ENCODE peak calls at places on chromosomes 11 and 22, in six cellular contexts. B is colonic mucosa, M is fibroblast of lung, Z is A549, E is left ventricle myocardium inferior, F is hepatocyte. L is an unnamed sample.

GRCh38 chr11:11211186-11211585 is 141.9 kb downstream of the CSNK2A3 start:
- DNase-seq in B (no peak), M (no peak), Z (no peak), E (no peak), F (no peak), L (no peak)

GRCh38 chr22:38766076-38766777 is 10.4 kb upstream of the SUN2 start:
- DNase-seq in B (peak), M (peak), Z (peak), E (peak), F (peak), L (no peak)

GRCh38 chr22:28442951-28443876 is 236.4 kb downstream of the TTC28 start:
- DNase-seq in B (peak), M (peak), Z (no peak), E (peak), F (peak), L (peak)

GRCh38 chr22:30309981-30310672 is 16.6 kb downstream of the TBC1D10A start:
- DNase-seq in B (peak), M (peak), Z (no peak), E (no peak), F (peak), L (no peak)

GRCh38 chr11:66119348-66120133 is 49.5 kb downstream of the PACS1 start:
- DNase-seq in B (no peak), M (peak), Z (peak), E (no peak), F (peak), L (no peak)

GRCh38 chr11:36738292-36738861 is 140.3 kb upstream of the RAG2 start:
- DNase-seq in B (no peak), M (no peak), Z (no peak), E (no peak), F (no peak), L (no peak)

GRCh38 chr11:46367244-46367915 is 14.1 kb upstream of the MDK start:
- DNase-seq in B (peak), M (peak), Z (no peak), E (peak), F (peak), L (no peak)

GRCh38 chr22:40345271-40345670 is 1.0 kb upstream of the ADSL start:
- DNase-seq in B (no peak), M (no peak), Z (no peak), E (no peak), F (peak), L (no peak)

GRCh38 chr11:133928628-133929059 is 28.1 kb downstream of the IGSF9B start:
- DNase-seq in B (peak), M (no peak), Z (no peak), E (no peak), F (no peak), L (no peak)

GRCh38 chr11:122668562-122669090 is 13.1 kb downstream of the UBASH3B start:
- DNase-seq in B (no peak), M (peak), Z (peak), E (no peak), F (no peak), L (no peak)

GRCh38 chr22:32079110-32080089 is 36.3 kb downstream of the SLC5A1 start:
- DNase-seq in B (no peak), M (peak), Z (peak), E (no peak), F (peak), L (no peak)

GRCh38 chr11:1883342-1884122 is 8.2 kb downstream of the PRR33 start:
- DNase-seq in B (no peak), M (no peak), Z (no peak), E (no peak), F (no peak), L (no peak)

GRCh38 chr11:117479372-117479771 is 151.7 kb downstream of the CEP164 start:
- DNase-seq in B (no peak), M (no peak), Z (no peak), E (no peak), F (no peak), L (no peak)

GRCh38 chr11:102109896-102110760 is at the start of gene YAP1:
- DNase-seq in B (peak), M (peak), Z (peak), E (peak), F (peak), L (peak)

GRCh38 chr11:108571001-108571400 is 22.6 kb downstream of the EXPH5 start:
- DNase-seq in B (peak), M (no peak), Z (no peak), E (no peak), F (no peak), L (no peak)
- H3K27ac ChIP-seq in B (peak), M (no peak), Z (no peak), E (no peak), F (no peak), L (no peak)

GRCh38 chr11:120205596-120206161 is 5.2 kb upstream of the OAF start:
- DNase-seq in B (no peak), M (peak), Z (no peak), E (no peak), F (no peak), L (no peak)
- H3K27ac ChIP-seq in B (no peak), M (no peak), Z (peak), E (no peak), F (no peak), L (no peak)

GRCh38 chr22:19174106-19175025 is 4.2 kb downstream of the SLC25A1 start:
- DNase-seq in B (no peak), M (peak), Z (no peak), E (no peak), F (peak), L (no peak)
- H3K27ac ChIP-seq in B (no peak), M (peak), Z (peak), E (peak), F (peak), L (no peak)

GRCh38 chr11:28836285-28837081 is 728.3 kb downstream of the METTL15 start:
- DNase-seq in B (no peak), M (peak), Z (peak), E (no peak), F (peak), L (no peak)
- H3K27ac ChIP-seq in B (no peak), M (peak), Z (peak), E (no peak), F (peak), L (no peak)

L was measured in substantia nigra.